ENCODE peak calls at places on chromosomes 5 and 9, in five cellular contexts. One of them, this sample, is unnamed.

GRCh38 chr9:124349267-124349666 is 66.0 kb downstream of the PSMB7 start:
- DNase-seq in heart right ventricle: no peak
- DNase-seq in GM12865: peak; percentile 1
- DNase-seq in omental fat pad: no peak
- DNase-seq in tibial artery: no peak
- DNase-seq in this sample: no peak

GRCh38 chr5:172694541-172694940 is 53.5 kb downstream of the NEURL1B start:
- DNase-seq in heart right ventricle: no peak
- DNase-seq in GM12865: no peak
- DNase-seq in omental fat pad: no peak
- DNase-seq in tibial artery: no peak
- DNase-seq in this sample: no peak

GRCh38 chr5:32780508-32780919 is 69.4 kb downstream of the NPR3 start:
- DNase-seq in omental fat pad: no peak
- DNase-seq in heart right ventricle: no peak
- DNase-seq in GM12865: no peak
- DNase-seq in tibial artery: no peak
- DNase-seq in this sample: no peak

GRCh38 chr5:64165500-64166200 is at the start of gene RNF180:
- DNase-seq in omental fat pad: no peak
- DNase-seq in heart right ventricle: peak; percentile 59
- DNase-seq in GM12865: peak; percentile 3
- DNase-seq in tibial artery: peak; percentile 30
- DNase-seq in this sample: peak; percentile 56

GRCh38 chr5:76714771-76715483 is 999 bp upstream of the F2R start:
- DNase-seq in GM12865: no peak
- DNase-seq in tibial artery: no peak
- DNase-seq in heart right ventricle: peak; percentile 27
- DNase-seq in omental fat pad: no peak
- DNase-seq in this sample: no peak

GRCh38 chr5:154191467-154192261 is 1.1 kb downstream of the GALNT10 start:
- DNase-seq in omental fat pad: no peak
- DNase-seq in heart right ventricle: no peak
- DNase-seq in tibial artery: no peak
- DNase-seq in GM12865: no peak
- DNase-seq in this sample: no peak

GRCh38 chr5:57416246-57416996 is 66.2 kb downstream of the ACTBL2 start:
- DNase-seq in omental fat pad: no peak
- DNase-seq in GM12865: no peak
- DNase-seq in tibial artery: no peak
- DNase-seq in heart right ventricle: no peak
- DNase-seq in this sample: no peak

GRCh38 chr9:87140605-87141109 is 193.4 kb upstream of the GAS1 start:
- DNase-seq in heart right ventricle: no peak
- DNase-seq in omental fat pad: no peak
- DNase-seq in tibial artery: no peak
- DNase-seq in GM12865: no peak
- DNase-seq in this sample: no peak

GRCh38 chr9:121317737-121318630 is 50.0 kb downstream of the GSN start:
- DNase-seq in GM12865: no peak
- DNase-seq in tibial artery: peak; percentile 55
- DNase-seq in omental fat pad: no peak
- DNase-seq in heart right ventricle: peak; percentile 40
- DNase-seq in this sample: no peak

GRCh38 chr5:77900691-77901090 is 124.6 kb upstream of the TBCA start:
- DNase-seq in heart right ventricle: no peak
- DNase-seq in omental fat pad: no peak
- DNase-seq in tibial artery: no peak
- DNase-seq in GM12865: no peak
- DNase-seq in this sample: no peak

GRCh38 chr5:40606077-40606765 is 73.5 kb upstream of the PTGER4 start:
- DNase-seq in GM12865: no peak
- DNase-seq in omental fat pad: no peak
- DNase-seq in heart right ventricle: no peak
- DNase-seq in tibial artery: no peak
- DNase-seq in this sample: no peak

GRCh38 chr5:83470920-83471404 is 582 bp upstream of the VCAN start:
- DNase-seq in omental fat pad: no peak
- DNase-seq in GM12865: peak; percentile 8
- DNase-seq in tibial artery: peak; percentile 28
- DNase-seq in heart right ventricle: no peak
- DNase-seq in this sample: no peak

GRCh38 chr5:75465480-75465879 is 45.9 kb downstream of the CERT1 start:
- DNase-seq in omental fat pad: no peak
- DNase-seq in heart right ventricle: peak; percentile 9
- DNase-seq in tibial artery: no peak
- DNase-seq in GM12865: no peak
- DNase-seq in this sample: no peak

GRCh38 chr9:21031091-21031817 is at the start of gene HACD4:
- DNase-seq in omental fat pad: no peak
- DNase-seq in heart right ventricle: peak; percentile 34
- DNase-seq in GM12865: peak; percentile 79
- DNase-seq in tibial artery: peak; percentile 36
- DNase-seq in this sample: peak; percentile 8

GRCh38 chr5:16090270-16090669 is 89.3 kb downstream of the MARCHF11 start:
- DNase-seq in tibial artery: no peak
- DNase-seq in heart right ventricle: no peak
- DNase-seq in GM12865: no peak
- DNase-seq in omental fat pad: no peak
- DNase-seq in this sample: no peak

GRCh38 chr9:123929177-123929869 is 603 bp downstream of the DENND1A start:
- DNase-seq in GM12865: peak; percentile 66
- DNase-seq in tibial artery: no peak
- DNase-seq in omental fat pad: no peak
- DNase-seq in heart right ventricle: no peak
- DNase-seq in this sample: peak; percentile 5

GRCh38 chr5:96590796-96591195 is 71.4 kb upstream of the CAST start:
- DNase-seq in heart right ventricle: no peak
- DNase-seq in omental fat pad: no peak
- DNase-seq in GM12865: no peak
- DNase-seq in tibial artery: no peak
- DNase-seq in this sample: no peak

GRCh38 chr9:8924529-8924928 is 1125.0 kb upstream of the DMAC1 start:
- DNase-seq in tibial artery: no peak
- DNase-seq in omental fat pad: no peak
- DNase-seq in GM12865: no peak
- DNase-seq in heart right ventricle: no peak
- DNase-seq in this sample: no peak

GRCh38 chr9:19481471-19481870 is 72.7 kb downstream of the ACER2 start:
- DNase-seq in tibial artery: no peak
- DNase-seq in GM12865: no peak
- DNase-seq in heart right ventricle: peak; percentile 43
- DNase-seq in omental fat pad: no peak
- DNase-seq in this sample: no peak

GRCh38 chr5:112757468-112758208 is 20.0 kb downstream of the APC start:
- DNase-seq in GM12865: peak; percentile 72
- DNase-seq in omental fat pad: no peak
- DNase-seq in heart right ventricle: no peak
- DNase-seq in tibial artery: no peak
- DNase-seq in this sample: peak; percentile 11

GRCh38 chr5:54062958-54063357 is 247.4 kb downstream of the ARL15 start:
- DNase-seq in tibial artery: no peak
- DNase-seq in omental fat pad: no peak
- DNase-seq in heart right ventricle: no peak
- DNase-seq in GM12865: no peak
- DNase-seq in this sample: no peak

GRCh38 chr5:3709058-3709723 is 113.6 kb downstream of the IRX1 start:
- DNase-seq in GM12865: no peak
- DNase-seq in tibial artery: no peak
- DNase-seq in heart right ventricle: no peak
- DNase-seq in omental fat pad: no peak
- DNase-seq in this sample: no peak

GRCh38 chr9:84590706-84591105 is 78.8 kb upstream of the NTRK2 start:
- DNase-seq in GM12865: no peak
- DNase-seq in tibial artery: no peak
- DNase-seq in heart right ventricle: no peak
- DNase-seq in omental fat pad: no peak
- DNase-seq in this sample: no peak

GRCh38 chr9:21017092-21017491 is 14.3 kb downstream of the HACD4 start:
- DNase-seq in omental fat pad: no peak
- DNase-seq in tibial artery: no peak
- DNase-seq in GM12865: no peak
- DNase-seq in heart right ventricle: no peak
- DNase-seq in this sample: no peak

GRCh38 chr9:69342769-69343168 is 17.8 kb downstream of the ENTREP1 start:
- DNase-seq in heart right ventricle: no peak
- DNase-seq in omental fat pad: no peak
- DNase-seq in GM12865: no peak
- DNase-seq in tibial artery: no peak
- DNase-seq in this sample: no peak

GRCh38 chr5:131685514-131686171 is 50.6 kb upstream of the RAPGEF6 start:
- DNase-seq in heart right ventricle: no peak
- DNase-seq in GM12865: no peak
- DNase-seq in omental fat pad: no peak
- DNase-seq in tibial artery: no peak
- DNase-seq in this sample: no peak

GRCh38 chr9:126397056-126397455 is 70.4 kb downstream of the MVB12B start:
- DNase-seq in heart right ventricle: no peak
- DNase-seq in GM12865: peak; percentile 85
- DNase-seq in tibial artery: no peak
- DNase-seq in omental fat pad: no peak
- DNase-seq in this sample: no peak
- TF ChIP-seq CTCF in heart right ventricle: no peak
- TF ChIP-seq CTCF in GM12865: no peak
- TF ChIP-seq CTCF in tibial artery: no peak
- TF ChIP-seq CTCF in omental fat pad: no peak
- TF ChIP-seq CTCF in this sample: no peak

GRCh38 chr9:130039504-130040147 is 3.4 kb downstream of the FNBP1 start:
- DNase-seq in tibial artery: no peak
- DNase-seq in omental fat pad: no peak
- DNase-seq in GM12865: peak; percentile 90
- DNase-seq in heart right ventricle: no peak
- DNase-seq in this sample: no peak
- TF ChIP-seq CTCF in tibial artery: no peak
- TF ChIP-seq CTCF in omental fat pad: no peak
- TF ChIP-seq CTCF in GM12865: no peak
- TF ChIP-seq CTCF in heart right ventricle: no peak
- TF ChIP-seq CTCF in this sample: no peak

GRCh38 chr5:139397921-139398320 is 3.0 kb upstream of the PROB1 start:
- DNase-seq in GM12865: no peak
- DNase-seq in omental fat pad: no peak
- DNase-seq in tibial artery: no peak
- DNase-seq in heart right ventricle: no peak
- DNase-seq in this sample: no peak

GRCh38 chr5:139394654-139395566 is at the start of gene PROB1:
- DNase-seq in omental fat pad: no peak
- DNase-seq in heart right ventricle: peak; percentile 71
- DNase-seq in GM12865: no peak
- DNase-seq in tibial artery: no peak
- DNase-seq in this sample: no peak

GRCh38 chr5:139396691-139397090 is 1.8 kb upstream of the PROB1 start:
- DNase-seq in GM12865: no peak
- DNase-seq in tibial artery: no peak
- DNase-seq in heart right ventricle: no peak
- DNase-seq in omental fat pad: no peak
- DNase-seq in this sample: no peak

GRCh38 chr5:139394123-139394653 is 716 bp downstream of the PROB1 start:
- DNase-seq in heart right ventricle: peak; percentile 66
- DNase-seq in tibial artery: no peak
- DNase-seq in omental fat pad: no peak
- DNase-seq in GM12865: peak; percentile 88
- DNase-seq in this sample: no peak

GRCh38 chr5:139395844-139396640 is 1.1 kb upstream of the PROB1 start:
- DNase-seq in tibial artery: no peak
- DNase-seq in GM12865: peak; percentile 76
- DNase-seq in heart right ventricle: no peak
- DNase-seq in omental fat pad: no peak
- DNase-seq in this sample: no peak
- TF ChIP-seq CTCF in tibial artery: no peak
- TF ChIP-seq CTCF in GM12865: no peak
- TF ChIP-seq CTCF in heart right ventricle: no peak
- TF ChIP-seq CTCF in omental fat pad: no peak
- TF ChIP-seq CTCF in this sample: no peak

DNA sequence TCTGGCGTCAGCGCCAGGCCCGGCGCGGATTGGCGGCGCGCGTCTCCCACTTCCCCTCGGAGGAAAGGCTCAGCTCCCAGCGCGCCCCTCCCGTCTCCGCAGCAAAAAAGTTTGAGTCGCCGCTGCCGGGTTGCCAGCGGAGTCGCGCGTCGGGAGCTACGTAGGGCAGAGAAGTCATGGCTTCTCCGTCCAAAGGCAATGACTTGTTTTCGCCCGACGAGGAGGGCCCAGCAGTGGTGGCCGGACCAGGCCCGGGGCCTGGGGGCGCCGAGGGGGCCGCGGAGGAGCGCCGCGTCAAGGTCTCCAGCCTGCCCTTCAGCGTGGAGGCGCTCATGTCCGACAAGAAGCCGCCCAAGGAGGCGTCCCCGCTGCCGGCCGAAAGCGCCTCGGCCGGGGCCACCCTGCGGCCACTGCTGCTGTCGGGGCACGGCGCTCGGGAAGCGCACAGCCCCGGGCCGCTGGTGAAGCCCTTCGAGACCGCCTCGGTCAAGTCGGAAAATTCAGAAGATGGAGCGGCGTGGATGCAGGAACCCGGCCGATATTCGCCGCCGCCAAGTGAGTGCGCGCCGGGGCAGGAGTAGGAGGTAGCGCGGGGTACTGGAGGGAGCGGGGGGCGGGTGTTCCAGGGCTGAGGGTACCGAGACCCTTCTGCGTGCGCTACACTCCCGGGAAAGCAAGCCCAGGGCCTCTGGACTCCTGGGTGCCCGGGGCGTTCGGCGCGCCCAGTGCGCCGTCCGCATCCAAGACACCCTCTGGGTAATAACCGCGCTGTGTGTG is at the start of gene MSX2:
- DNase-seq in tibial artery: peak; percentile 82
- DNase-seq in GM12865: no peak
- DNase-seq in omental fat pad: no peak
- DNase-seq in heart right ventricle: peak; percentile 86
- DNase-seq in this sample: peak; percentile 95
- TF ChIP-seq CTCF in tibial artery: no peak
- TF ChIP-seq CTCF in GM12865: no peak
- TF ChIP-seq CTCF in omental fat pad: no peak
- TF ChIP-seq CTCF in heart right ventricle: no peak
- TF ChIP-seq CTCF in this sample: no peak

GRCh38 chr5:148005788-148006520 is 57.8 kb upstream of the SPINK5 start:
- DNase-seq in heart right ventricle: no peak
- DNase-seq in omental fat pad: no peak
- DNase-seq in GM12865: peak; percentile 35
- DNase-seq in tibial artery: no peak
- DNase-seq in this sample: no peak
- TF ChIP-seq CTCF in heart right ventricle: no peak
- TF ChIP-seq CTCF in omental fat pad: no peak
- TF ChIP-seq CTCF in GM12865: peak; percentile 25
- TF ChIP-seq CTCF in tibial artery: no peak
- TF ChIP-seq CTCF in this sample: no peak

This sample was measured in Calu3.